ENCODE peak calls at places on chromosomes 16 and 17, in five cellular contexts. S, C, R, K and L are unnamed samples.

GRCh38 chr16:66714062-66714461 is 17.5 kb upstream of the CMTM4 start:
- DNase-seq in S (no peak), C (no peak), R (no peak), K (no peak), L (no peak)

GRCh38 chr17:41284043-41284442 is 8.5 kb downstream of the KRTAP9-7 start:
- DNase-seq in S (no peak), C (peak; percentile 51), R (no peak), K (no peak), L (no peak)

GRCh38 chr17:76884995-76885896 is 17.0 kb downstream of the MGAT5B start:
- DNase-seq in S (no peak), C (no peak), R (no peak), K (no peak), L (no peak)

GRCh38 chr17:36000730-36001108 is 634 bp downstream of the CCL15 start:
- DNase-seq in S (no peak), C (peak; percentile 4), R (no peak), K (no peak), L (no peak)

GRCh38 chr16:27828671-27829070 is 234.8 kb downstream of the GSG1L start:
- DNase-seq in S (no peak), C (no peak), R (no peak), K (no peak), L (no peak)

GRCh38 chr17:29150191-29150590 is 30.0 kb downstream of the MYO18A start:
- DNase-seq in S (no peak), C (no peak), R (no peak), K (no peak), L (no peak)

GRCh38 chr17:41959336-41960095 is 7.1 kb upstream of the CNP start:
- DNase-seq in S (peak; percentile 33), C (no peak), R (no peak), K (no peak), L (no peak)

GRCh38 chr17:45706033-45706432 is 78.1 kb upstream of the CRHR1 start:
- DNase-seq in S (no peak), C (no peak), R (no peak), K (no peak), L (no peak)

GRCh38 chr17:59950049-59950448 is 14.5 kb downstream of the RNFT1 start:
- DNase-seq in S (no peak), C (no peak), R (no peak), K (no peak), L (no peak)

GRCh38 chr17:51154176-51154575 is 817 bp downstream of the NME1 start:
- DNase-seq in S (no peak), C (no peak), R (no peak), K (no peak), L (peak; percentile 47)

GRCh38 chr16:84156342-84156784 is 11.3 kb downstream of the DNAAF1 start:
- DNase-seq in S (no peak), C (no peak), R (no peak), K (no peak), L (no peak)

GRCh38 chr17:81332949-81333570 is 38.0 kb upstream of the SLC38A10 start:
- DNase-seq in S (no peak), C (no peak), R (no peak), K (no peak), L (no peak)

GRCh38 chr17:82039695-82040299 is 2.3 kb upstream of the DCXR start:
- DNase-seq in S (no peak), C (no peak), R (no peak), K (no peak), L (no peak)

GRCh38 chr17:81387235-81388060 is 7.8 kb upstream of the BAHCC1 start:
- DNase-seq in S (no peak), C (no peak), R (no peak), K (no peak), L (no peak)